ENCODE peak calls at places on chromosomes 12 and 14, in nine cellular contexts. One of them, this sample, is unnamed.

GRCh38 chr14:72500234-72500838 is 393.6 kb downstream of the DPF3 start:
- DNase-seq in A549: no peak
- DNase-seq in uterus: no peak
- DNase-seq in suprapubic skin: no peak
- DNase-seq in transverse colon: no peak
- DNase-seq in GM12892: no peak
- DNase-seq in adrenal gland: no peak
- DNase-seq in Peyer's patch: no peak
- DNase-seq in lower leg skin: no peak
- DNase-seq in this sample: no peak

GRCh38 chr14:49418789-49419188 is 167.4 kb downstream of the RPS29 start:
- DNase-seq in A549: no peak
- DNase-seq in uterus: no peak
- DNase-seq in suprapubic skin: no peak
- DNase-seq in transverse colon: no peak
- DNase-seq in GM12892: no peak
- DNase-seq in adrenal gland: no peak
- DNase-seq in Peyer's patch: no peak
- DNase-seq in lower leg skin: no peak
- DNase-seq in this sample: no peak

GRCh38 chr12:62785941-62786559 is 148.9 kb downstream of the PPM1H start:
- DNase-seq in A549: peak
- DNase-seq in uterus: no peak
- DNase-seq in suprapubic skin: no peak
- DNase-seq in transverse colon: no peak
- DNase-seq in GM12892: no peak
- DNase-seq in adrenal gland: peak
- DNase-seq in Peyer's patch: no peak
- DNase-seq in lower leg skin: no peak
- DNase-seq in this sample: peak

GRCh38 chr14:98501335-98501734 is 770.7 kb downstream of the BCL11B start:
- DNase-seq in A549: peak
- DNase-seq in uterus: no peak
- DNase-seq in suprapubic skin: no peak
- DNase-seq in transverse colon: no peak
- DNase-seq in GM12892: no peak
- DNase-seq in adrenal gland: no peak
- DNase-seq in Peyer's patch: no peak
- DNase-seq in lower leg skin: no peak
- DNase-seq in this sample: no peak

GRCh38 chr12:128810182-128811127 is 13.3 kb downstream of the SLC15A4 start:
- DNase-seq in A549: no peak
- DNase-seq in uterus: no peak
- DNase-seq in suprapubic skin: peak
- DNase-seq in transverse colon: peak
- DNase-seq in GM12892: no peak
- DNase-seq in adrenal gland: no peak
- DNase-seq in Peyer's patch: no peak
- DNase-seq in lower leg skin: no peak
- DNase-seq in this sample: no peak

GRCh38 chr12:118126119-118126757 is 9.7 kb upstream of the PEBP1 start:
- DNase-seq in A549: no peak
- DNase-seq in uterus: no peak
- DNase-seq in suprapubic skin: no peak
- DNase-seq in transverse colon: peak
- DNase-seq in GM12892: no peak
- DNase-seq in adrenal gland: peak
- DNase-seq in Peyer's patch: no peak
- DNase-seq in lower leg skin: no peak
- DNase-seq in this sample: no peak

GRCh38 chr12:24364921-24365320 is 415.5 kb upstream of the SOX5 start:
- DNase-seq in A549: no peak
- DNase-seq in uterus: no peak
- DNase-seq in suprapubic skin: no peak
- DNase-seq in transverse colon: no peak
- DNase-seq in GM12892: no peak
- DNase-seq in adrenal gland: no peak
- DNase-seq in Peyer's patch: no peak
- DNase-seq in lower leg skin: no peak
- DNase-seq in this sample: no peak

GRCh38 chr14:77660754-77661153 is 44.3 kb upstream of the SPTLC2 start:
- DNase-seq in A549: no peak
- DNase-seq in uterus: no peak
- DNase-seq in suprapubic skin: no peak
- DNase-seq in transverse colon: no peak
- DNase-seq in GM12892: no peak
- DNase-seq in adrenal gland: no peak
- DNase-seq in Peyer's patch: no peak
- DNase-seq in lower leg skin: no peak
- DNase-seq in this sample: no peak

GRCh38 chr12:115223322-115223721 is 539.3 kb upstream of the TBX3 start:
- DNase-seq in A549: peak
- DNase-seq in uterus: no peak
- DNase-seq in suprapubic skin: no peak
- DNase-seq in transverse colon: no peak
- DNase-seq in GM12892: no peak
- DNase-seq in adrenal gland: peak
- DNase-seq in Peyer's patch: no peak
- DNase-seq in lower leg skin: no peak
- DNase-seq in this sample: peak

GRCh38 chr14:103074699-103075341 is 9.2 kb upstream of the LBHD2 start:
- DNase-seq in A549: peak
- DNase-seq in uterus: peak
- DNase-seq in suprapubic skin: peak
- DNase-seq in transverse colon: peak
- DNase-seq in GM12892: no peak
- DNase-seq in adrenal gland: peak
- DNase-seq in Peyer's patch: no peak
- DNase-seq in lower leg skin: peak
- DNase-seq in this sample: no peak

DNA sequence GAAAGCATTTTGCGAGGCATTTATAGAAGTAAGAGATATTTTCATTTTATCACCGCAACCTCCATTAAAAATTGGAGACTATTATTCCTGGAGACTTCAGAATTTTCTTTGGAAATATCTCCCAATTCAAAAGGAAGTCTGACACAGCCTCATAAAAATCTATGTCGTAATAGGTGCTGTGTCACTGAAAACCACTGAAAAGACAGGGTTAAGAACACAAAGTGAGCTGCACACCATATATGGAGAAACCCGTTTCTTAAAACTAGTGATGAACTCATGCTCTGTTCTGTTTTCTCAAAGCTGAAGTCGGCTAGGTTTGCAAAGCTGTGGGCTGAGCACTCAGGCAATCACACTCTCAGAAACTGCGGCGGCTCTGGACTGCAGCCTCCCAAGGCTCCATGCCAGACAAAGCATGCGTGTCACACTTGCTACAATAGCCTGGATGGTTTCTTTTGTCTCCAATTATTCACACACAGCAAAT is at the start of gene GLIPR1:
- DNase-seq in A549: peak
- DNase-seq in uterus: peak
- DNase-seq in suprapubic skin: peak
- DNase-seq in transverse colon: peak
- DNase-seq in GM12892: peak
- DNase-seq in adrenal gland: peak
- DNase-seq in Peyer's patch: peak
- DNase-seq in lower leg skin: peak
- DNase-seq in this sample: peak
- TF ChIP-seq POLR2A in A549: peak
- TF ChIP-seq POLR2A in uterus: peak
- TF ChIP-seq POLR2A in suprapubic skin: no peak
- TF ChIP-seq POLR2A in transverse colon: peak
- TF ChIP-seq POLR2A in GM12892: peak
- TF ChIP-seq POLR2A in adrenal gland: peak
- TF ChIP-seq POLR2A in Peyer's patch: peak
- TF ChIP-seq POLR2A in lower leg skin: no peak
- TF ChIP-seq POLR2A in this sample: no peak

DNA sequence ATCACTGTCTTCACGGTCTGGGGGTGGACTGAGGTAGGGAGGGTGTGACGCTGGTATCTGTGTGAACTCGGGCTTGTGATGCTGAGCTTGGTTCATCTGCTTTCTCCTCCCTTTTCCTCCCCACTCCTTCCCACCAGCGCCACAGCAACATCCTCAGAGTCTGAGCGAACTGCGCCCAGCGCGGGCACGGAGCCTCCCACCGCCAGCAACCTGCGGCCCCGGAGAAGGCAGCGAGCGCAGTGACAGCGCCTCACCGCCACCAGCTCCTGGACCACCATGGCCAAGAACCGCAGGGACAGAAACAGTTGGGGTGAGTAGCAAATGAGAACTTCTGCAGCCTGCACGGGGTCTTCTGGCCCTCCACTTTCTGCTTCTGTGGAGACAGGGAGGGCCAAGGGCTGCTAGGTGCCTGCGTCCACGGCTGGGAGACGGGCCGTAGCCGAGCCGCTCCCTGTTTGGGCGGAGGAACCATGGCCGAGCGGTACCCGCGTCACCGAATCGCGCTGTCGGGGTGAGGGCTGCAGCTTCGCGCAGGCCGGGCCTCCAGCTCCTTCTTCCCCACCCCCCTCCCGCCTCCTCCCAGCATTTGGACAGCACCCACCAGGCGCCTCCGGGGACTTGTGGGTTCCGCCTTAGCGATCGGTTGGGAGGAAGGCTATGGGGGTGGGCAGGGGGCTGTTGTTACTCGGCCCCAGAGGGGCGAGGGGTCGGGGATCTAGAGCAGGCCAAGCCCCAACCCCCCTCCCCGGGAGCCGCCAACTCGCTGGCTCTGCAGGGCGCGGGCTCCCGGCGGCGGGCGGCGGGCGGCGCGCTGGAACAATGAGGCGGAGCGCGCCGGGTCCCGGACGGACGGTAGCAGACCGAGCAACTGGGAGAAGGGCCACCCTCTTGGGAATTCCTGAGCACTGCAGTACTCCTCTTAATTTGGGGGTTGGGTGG is at the start of gene ATL1:
- DNase-seq in A549: peak
- DNase-seq in uterus: peak
- DNase-seq in suprapubic skin: peak
- DNase-seq in transverse colon: peak
- DNase-seq in GM12892: peak
- DNase-seq in adrenal gland: peak
- DNase-seq in Peyer's patch: peak
- DNase-seq in lower leg skin: peak
- DNase-seq in this sample: peak
- TF ChIP-seq POLR2A in A549: peak
- TF ChIP-seq POLR2A in uterus: peak
- TF ChIP-seq POLR2A in suprapubic skin: no peak
- TF ChIP-seq POLR2A in transverse colon: peak
- TF ChIP-seq POLR2A in GM12892: no peak
- TF ChIP-seq POLR2A in adrenal gland: peak
- TF ChIP-seq POLR2A in Peyer's patch: no peak
- TF ChIP-seq POLR2A in lower leg skin: no peak
- TF ChIP-seq POLR2A in this sample: no peak

GRCh38 chr12:121798807-121799174 is 5.0 kb upstream of the SETD1B start:
- DNase-seq in A549: no peak
- DNase-seq in uterus: no peak
- DNase-seq in suprapubic skin: no peak
- DNase-seq in transverse colon: peak
- DNase-seq in GM12892: no peak
- DNase-seq in adrenal gland: no peak
- DNase-seq in Peyer's patch: no peak
- DNase-seq in lower leg skin: peak
- DNase-seq in this sample: no peak

GRCh38 chr12:121799175-121799841 is 4.5 kb upstream of the SETD1B start:
- DNase-seq in A549: peak
- DNase-seq in uterus: peak
- DNase-seq in suprapubic skin: no peak
- DNase-seq in transverse colon: peak
- DNase-seq in GM12892: peak
- DNase-seq in adrenal gland: peak
- DNase-seq in Peyer's patch: no peak
- DNase-seq in lower leg skin: peak
- DNase-seq in this sample: peak

GRCh38 chr12:121799842-121800693 is 3.7 kb upstream of the SETD1B start:
- DNase-seq in A549: peak
- DNase-seq in uterus: peak
- DNase-seq in suprapubic skin: peak
- DNase-seq in transverse colon: peak
- DNase-seq in GM12892: peak
- DNase-seq in adrenal gland: peak
- DNase-seq in Peyer's patch: peak
- DNase-seq in lower leg skin: peak
- DNase-seq in this sample: peak

GRCh38 chr12:121796855-121797751 is 3.6 kb upstream of the RHOF start:
- DNase-seq in A549: peak
- DNase-seq in uterus: peak
- DNase-seq in suprapubic skin: peak
- DNase-seq in transverse colon: peak
- DNase-seq in GM12892: no peak
- DNase-seq in adrenal gland: peak
- DNase-seq in Peyer's patch: no peak
- DNase-seq in lower leg skin: peak
- DNase-seq in this sample: peak

DNA sequence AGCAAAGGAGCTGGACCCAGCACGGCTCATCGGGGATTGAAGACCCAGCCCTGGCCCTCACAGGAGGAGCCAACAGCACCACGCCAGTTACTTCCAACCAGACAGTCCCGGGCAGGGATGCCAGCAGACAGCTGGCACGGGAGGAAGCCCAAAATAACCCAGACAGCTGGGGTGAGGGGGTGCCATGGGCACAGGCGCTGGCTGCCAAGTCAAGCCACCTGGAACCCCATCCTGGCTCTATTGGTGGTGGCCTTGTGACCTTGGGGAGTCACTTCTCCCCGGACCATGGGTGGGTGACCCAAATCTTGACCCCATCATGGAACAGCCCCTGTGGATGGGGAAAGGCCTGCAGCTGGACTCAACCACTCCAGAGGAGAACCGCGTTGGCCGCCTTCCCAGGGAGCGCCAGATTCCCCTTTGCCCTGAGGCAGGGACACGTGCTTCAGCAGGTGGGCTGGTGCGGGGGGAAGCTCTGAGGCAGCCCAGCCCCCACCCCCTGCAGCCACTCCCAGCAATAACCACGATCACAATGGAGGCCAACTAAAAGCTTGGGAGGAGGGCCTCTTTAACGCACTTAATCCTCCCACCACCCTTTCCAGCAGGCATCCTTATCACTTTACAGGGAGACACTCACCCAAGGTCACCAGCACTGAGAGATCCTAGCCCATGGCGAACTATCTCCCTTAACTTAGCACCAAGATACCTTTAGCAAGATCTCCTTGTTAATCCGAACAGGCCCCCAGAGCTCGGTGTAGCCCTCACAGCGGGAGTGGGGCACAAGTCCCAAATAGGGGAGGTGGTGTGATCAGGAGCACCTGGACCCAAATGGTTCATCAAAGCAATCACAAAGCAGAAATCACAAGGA is 4.7 kb upstream of the RHOF start:
- DNase-seq in A549: peak
- DNase-seq in uterus: peak
- DNase-seq in suprapubic skin: no peak
- DNase-seq in transverse colon: peak
- DNase-seq in GM12892: no peak
- DNase-seq in adrenal gland: peak
- DNase-seq in Peyer's patch: no peak
- DNase-seq in lower leg skin: peak
- DNase-seq in this sample: no peak
- TF ChIP-seq POLR2A in A549: no peak
- TF ChIP-seq POLR2A in uterus: peak
- TF ChIP-seq POLR2A in suprapubic skin: no peak
- TF ChIP-seq POLR2A in transverse colon: peak
- TF ChIP-seq POLR2A in GM12892: no peak
- TF ChIP-seq POLR2A in adrenal gland: no peak
- TF ChIP-seq POLR2A in Peyer's patch: peak
- TF ChIP-seq POLR2A in lower leg skin: no peak
- TF ChIP-seq POLR2A in this sample: no peak

GRCh38 chr12:88035271-88035906 is 6.2 kb upstream of the C12orf50 start:
- DNase-seq in A549: peak
- DNase-seq in uterus: peak
- DNase-seq in suprapubic skin: peak
- DNase-seq in transverse colon: peak
- DNase-seq in GM12892: peak
- DNase-seq in adrenal gland: peak
- DNase-seq in Peyer's patch: peak
- DNase-seq in lower leg skin: peak
- DNase-seq in this sample: peak
- TF ChIP-seq POLR2A in A549: peak
- TF ChIP-seq POLR2A in uterus: peak
- TF ChIP-seq POLR2A in suprapubic skin: peak
- TF ChIP-seq POLR2A in transverse colon: peak
- TF ChIP-seq POLR2A in GM12892: peak
- TF ChIP-seq POLR2A in adrenal gland: peak
- TF ChIP-seq POLR2A in Peyer's patch: peak
- TF ChIP-seq POLR2A in lower leg skin: no peak
- TF ChIP-seq POLR2A in this sample: peak

This sample was measured in H54.